ENCODE peak calls at places on chromosome 1, in seven cellular contexts. W is stimulated activated CD8-positive, alpha-beta memory T cell treated with anti-CD3 and anti-CD28 coated beads, Interleukin-15, amount 100 ng/mL, for 24 hours; I is PC-9; G is mesenchymal stem cell; E is dorsolateral prefrontal cortex; M is nephron progenitor cell; C is activated T-cell treated with anti-CD3 and anti-CD28 coated beads for 48 hours. J is an unnamed sample.

GRCh38 chr1:172431721-172432192 is 11.3 kb downstream of the C1orf105 start:
- DNase-seq in I (peak), G (no peak), C (no peak), E (no peak), W (no peak), M (no peak), J (no peak)

GRCh38 chr1:96634863-96635262 is 86.7 kb upstream of the PTBP2 start:
- DNase-seq in I (no peak), E (no peak), W (no peak), G (peak), M (no peak), C (no peak), J (no peak)

GRCh38 chr1:3890389-3891328 is 9.4 kb downstream of the C1orf174 start:
- DNase-seq in G (no peak), W (no peak), E (no peak), M (no peak), C (no peak), I (no peak), J (no peak)

GRCh38 chr1:56404561-56405030 is 174.8 kb downstream of the PLPP3 start:
- DNase-seq in W (no peak), C (no peak), E (no peak), I (no peak), M (no peak), G (no peak), J (no peak)

GRCh38 chr1:151711940-151712339 is 4.7 kb downstream of the CELF3 start:
- DNase-seq in G (no peak), W (no peak), I (no peak), E (no peak), C (no peak), M (no peak), J (no peak)

GRCh38 chr1:228166170-228166936 is 749 bp downstream of the IBA57 start:
- DNase-seq in C (peak), E (peak), M (peak), W (no peak), G (peak), I (peak), J (peak)

GRCh38 chr1:35364732-35365131 is 96.2 kb downstream of the ZMYM4 start:
- DNase-seq in M (no peak), W (no peak), C (no peak), I (no peak), E (no peak), G (no peak), J (no peak)

GRCh38 chr1:239816090-239816812 is 275.4 kb upstream of the FMN2 start:
- DNase-seq in G (peak), W (no peak), I (peak), C (no peak), M (peak), E (no peak), J (peak)

GRCh38 chr1:46246548-46247432 is 773 bp upstream of the RAD54L start:
- DNase-seq in W (peak), M (no peak), I (peak), G (peak), E (peak), C (peak), J (peak)

GRCh38 chr1:232574867-232575523 is 54.9 kb downstream of the SIPA1L2 start:
- DNase-seq in W (no peak), G (no peak), E (no peak), I (no peak), M (no peak), C (no peak), J (no peak)

GRCh38 chr1:203144661-203145060 is 17.1 kb downstream of the ADORA1 start:
- DNase-seq in G (no peak), C (no peak), W (no peak), M (no peak), E (peak), I (no peak), J (no peak)

GRCh38 chr1:119188926-119189325 is 48.5 kb upstream of the WARS2 start:
- DNase-seq in E (no peak), W (no peak), I (no peak), M (no peak), G (no peak), C (no peak), J (no peak)

GRCh38 chr1:41489561-41489960 is 5.1 kb upstream of the EDN2 start:
- DNase-seq in E (no peak), G (no peak), W (no peak), M (no peak), I (no peak), C (no peak), J (no peak)

GRCh38 chr1:25430073-25430665 is 528 bp upstream of the MACO1 start:
- DNase-seq in I (no peak), W (peak), G (peak), M (peak), E (peak), C (peak), J (peak)

GRCh38 chr1:102733491-102734236 is 374.7 kb downstream of the COL11A1 start:
- DNase-seq in E (no peak), G (no peak), I (no peak), C (no peak), W (no peak), M (no peak), J (no peak)

J was measured in iPS-NIHi11.